ENCODE peak calls at places on chromosome 15, in five cellular contexts. One of them, this sample, is unnamed.

GRCh38 chr15:56723787-56724186 is 9.5 kb downstream of the ZNF280D start:
- DNase-seq in GM13977: no peak
- DNase-seq in colonic mucosa: no peak
- DNase-seq in GM23338: no peak
- DNase-seq in IMR-90: no peak
- DNase-seq in this sample: no peak

GRCh38 chr15:26628879-26629529 is 143.9 kb downstream of the GABRB3 start:
- DNase-seq in GM13977: no peak
- DNase-seq in colonic mucosa: peak; percentile 42
- DNase-seq in GM23338: peak; percentile 87
- DNase-seq in IMR-90: peak; percentile 2
- DNase-seq in this sample: peak; percentile 23

GRCh38 chr15:56763082-56763481 is 29.8 kb upstream of the ZNF280D start:
- DNase-seq in GM13977: no peak
- DNase-seq in colonic mucosa: no peak
- DNase-seq in GM23338: no peak
- DNase-seq in IMR-90: no peak
- DNase-seq in this sample: no peak

GRCh38 chr15:48798319-48798718 is 12.6 kb downstream of the CEP152 start:
- DNase-seq in GM13977: no peak
- DNase-seq in colonic mucosa: no peak
- DNase-seq in GM23338: peak; percentile 53
- DNase-seq in IMR-90: no peak
- DNase-seq in this sample: no peak

GRCh38 chr15:58332676-58333400 is 99.0 kb upstream of the LIPC start:
- DNase-seq in GM13977: no peak
- DNase-seq in colonic mucosa: no peak
- DNase-seq in GM23338: no peak
- DNase-seq in IMR-90: peak; percentile 93
- DNase-seq in this sample: no peak

GRCh38 chr15:89746386-89746974 is 4.6 kb downstream of the MESP1 start:
- DNase-seq in GM13977: no peak
- DNase-seq in colonic mucosa: no peak
- DNase-seq in GM23338: no peak
- DNase-seq in IMR-90: no peak
- DNase-seq in this sample: no peak

GRCh38 chr15:27869697-27870281 is 229.3 kb downstream of the OCA2 start:
- DNase-seq in GM13977: no peak
- DNase-seq in colonic mucosa: no peak
- DNase-seq in GM23338: peak; percentile 7
- DNase-seq in IMR-90: no peak
- DNase-seq in this sample: no peak

GRCh38 chr15:85031944-85032587 is 50.4 kb downstream of the PDE8A start:
- DNase-seq in GM13977: no peak
- DNase-seq in colonic mucosa: no peak
- DNase-seq in GM23338: no peak
- DNase-seq in IMR-90: no peak
- DNase-seq in this sample: no peak

GRCh38 chr15:70033109-70033508 is 64.6 kb downstream of the TLE3 start:
- DNase-seq in GM13977: no peak
- DNase-seq in colonic mucosa: no peak
- DNase-seq in GM23338: no peak
- DNase-seq in IMR-90: no peak
- DNase-seq in this sample: no peak

GRCh38 chr15:63287109-63287508 is 9.7 kb downstream of the APH1B start:
- DNase-seq in GM13977: no peak
- DNase-seq in colonic mucosa: no peak
- DNase-seq in GM23338: no peak
- DNase-seq in IMR-90: peak; percentile 48
- DNase-seq in this sample: no peak

GRCh38 chr15:46502668-46503067 is 867.8 kb downstream of the SQOR start:
- DNase-seq in GM13977: no peak
- DNase-seq in colonic mucosa: no peak
- DNase-seq in GM23338: peak; percentile 38
- DNase-seq in IMR-90: no peak
- DNase-seq in this sample: no peak
- TF ChIP-seq CTCF in GM13977: no peak
- TF ChIP-seq CTCF in colonic mucosa: no peak
- TF ChIP-seq CTCF in GM23338: peak; percentile 52
- TF ChIP-seq CTCF in IMR-90: no peak
- TF ChIP-seq CTCF in this sample: no peak

DNA sequence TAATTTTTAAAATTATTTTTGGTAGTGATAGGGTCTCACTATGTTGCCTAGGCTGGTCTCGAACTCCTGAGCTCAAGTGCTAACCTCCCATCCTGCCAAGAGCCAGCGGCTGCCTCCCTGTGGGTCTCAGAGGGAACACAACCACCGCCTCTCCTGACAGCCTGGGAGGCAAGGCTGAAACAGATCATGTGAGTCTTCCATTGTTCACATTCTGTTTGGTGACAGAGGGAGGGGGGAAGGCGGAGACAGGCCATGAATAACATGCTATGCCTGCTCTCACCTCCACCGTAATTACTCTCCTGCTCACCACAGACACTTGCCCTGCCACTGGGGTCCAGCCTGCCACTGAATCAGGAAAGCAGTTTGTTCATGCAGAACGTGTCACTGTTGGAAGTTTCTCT is 78.3 kb upstream of the RASGRF1 start:
- DNase-seq in GM13977: no peak
- DNase-seq in colonic mucosa: no peak
- DNase-seq in GM23338: peak; percentile 85
- DNase-seq in IMR-90: no peak
- DNase-seq in this sample: no peak
- TF ChIP-seq CTCF in GM13977: no peak
- TF ChIP-seq CTCF in colonic mucosa: no peak
- TF ChIP-seq CTCF in GM23338: peak; percentile 61
- TF ChIP-seq CTCF in IMR-90: no peak
- TF ChIP-seq CTCF in this sample: no peak

GRCh38 chr15:33612721-33613304 is 302.0 kb downstream of the RYR3 start:
- DNase-seq in GM13977: no peak
- DNase-seq in colonic mucosa: no peak
- DNase-seq in GM23338: peak; percentile 29
- DNase-seq in IMR-90: no peak
- DNase-seq in this sample: no peak

GRCh38 chr15:33608714-33609113 is 297.9 kb downstream of the RYR3 start:
- DNase-seq in GM13977: no peak
- DNase-seq in colonic mucosa: no peak
- DNase-seq in GM23338: peak; percentile 66
- DNase-seq in IMR-90: no peak
- DNase-seq in this sample: no peak
- TF ChIP-seq CTCF in GM13977: no peak
- TF ChIP-seq CTCF in colonic mucosa: no peak
- TF ChIP-seq CTCF in GM23338: peak; percentile 69
- TF ChIP-seq CTCF in IMR-90: peak; percentile 22
- TF ChIP-seq CTCF in this sample: no peak

GRCh38 chr15:65829150-65829764 is 37.2 kb upstream of the DENND4A start:
- DNase-seq in GM13977: peak; percentile 21
- DNase-seq in colonic mucosa: no peak
- DNase-seq in GM23338: peak; percentile 62
- DNase-seq in IMR-90: peak; percentile 22
- DNase-seq in this sample: no peak
- TF ChIP-seq CTCF in GM13977: peak; percentile 54
- TF ChIP-seq CTCF in colonic mucosa: peak; percentile 25
- TF ChIP-seq CTCF in GM23338: peak; percentile 53
- TF ChIP-seq CTCF in IMR-90: peak; percentile 42
- TF ChIP-seq CTCF in this sample: peak; percentile 76

DNA sequence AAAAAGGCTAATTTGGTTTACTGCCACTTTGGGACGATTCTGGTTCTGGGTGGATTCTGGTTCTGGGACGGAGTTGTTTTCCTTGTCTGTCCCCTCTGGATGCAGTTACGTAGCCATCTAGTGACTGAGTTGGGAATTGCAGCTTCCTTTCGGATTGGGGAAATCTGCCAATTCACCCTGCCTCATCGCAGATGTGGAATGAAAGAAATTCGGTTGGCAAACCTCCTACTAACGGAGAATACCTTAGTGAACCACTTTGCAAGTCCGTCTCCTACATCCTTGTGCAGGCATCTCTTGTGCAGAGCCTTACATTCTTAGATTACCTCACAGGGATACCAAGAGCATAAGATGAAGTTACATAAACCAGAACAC is 31.5 kb upstream of the AP4E1 start:
- DNase-seq in GM13977: peak; percentile 45
- DNase-seq in colonic mucosa: peak; percentile 92
- DNase-seq in GM23338: peak; percentile 94
- DNase-seq in IMR-90: peak; percentile 93
- DNase-seq in this sample: peak; percentile 77
- TF ChIP-seq CTCF in GM13977: peak; percentile 89
- TF ChIP-seq CTCF in colonic mucosa: peak; percentile 97
- TF ChIP-seq CTCF in GM23338: peak; percentile 93
- TF ChIP-seq CTCF in IMR-90: peak; percentile 96
- TF ChIP-seq CTCF in this sample: peak; percentile 99

DNA sequence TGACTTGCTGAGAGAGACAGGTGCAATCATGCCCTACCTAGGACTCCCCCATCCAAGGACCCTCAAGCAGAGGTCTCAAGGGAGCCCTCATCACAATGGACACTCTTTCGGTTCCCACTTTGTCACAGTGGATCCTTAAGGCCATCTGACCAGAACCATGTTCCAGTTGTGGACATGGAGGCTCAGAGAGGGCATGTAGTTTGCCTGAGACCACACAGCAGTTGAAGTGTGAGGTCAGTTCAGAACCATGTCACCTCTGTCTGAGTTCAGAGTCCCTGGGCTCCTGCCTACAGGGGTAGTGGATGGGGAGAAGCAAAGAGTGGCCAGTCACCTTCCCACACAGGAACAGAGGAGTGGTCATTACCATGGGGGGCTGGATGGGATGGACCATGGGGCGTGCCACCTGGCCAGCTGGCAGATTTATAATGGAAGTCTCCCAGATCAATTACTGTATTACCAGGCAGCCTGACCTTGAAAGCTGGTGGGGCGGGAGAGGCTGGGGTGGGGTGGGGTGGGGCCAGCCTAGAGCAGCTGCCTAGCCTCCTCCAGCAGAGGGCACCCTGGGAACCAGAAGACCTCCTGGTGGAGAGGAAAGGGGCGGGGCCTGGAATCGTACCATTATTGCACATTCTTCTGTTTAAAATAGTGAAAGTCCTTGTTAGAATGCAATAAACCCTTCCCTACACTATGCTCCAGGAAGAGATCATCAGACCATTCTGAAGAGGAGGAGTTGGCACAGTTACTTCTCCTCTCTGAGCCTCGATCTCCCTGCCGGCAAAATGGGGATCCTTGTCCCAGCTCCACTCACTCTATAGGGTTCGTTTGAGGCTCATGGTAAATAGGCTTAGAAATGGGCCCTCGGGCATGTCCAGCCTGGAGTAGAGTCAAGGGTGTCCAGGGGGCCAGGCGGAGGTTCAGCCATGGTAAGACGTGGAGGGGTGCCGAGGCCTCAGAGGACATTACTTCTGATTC is 26.9 kb upstream of the LINGO1 start:
- DNase-seq in GM13977: peak; percentile 79
- DNase-seq in colonic mucosa: peak; percentile 88
- DNase-seq in GM23338: peak; percentile 83
- DNase-seq in IMR-90: peak; percentile 25
- DNase-seq in this sample: peak; percentile 76
- TF ChIP-seq CTCF in GM13977: peak; percentile 35
- TF ChIP-seq CTCF in colonic mucosa: peak; percentile 59
- TF ChIP-seq CTCF in GM23338: peak; percentile 79
- TF ChIP-seq CTCF in IMR-90: peak; percentile 32
- TF ChIP-seq CTCF in this sample: peak; percentile 66

This sample was measured in activated CD8-positive, alpha-beta T cell treated with anti-CD3 and anti-CD28 coated beads for 36 hours.